ENCODE peak calls at places on chromosomes 5 and 9, in five cellular contexts. One of them, this sample, is unnamed.

GRCh38 chr9:99859395-99859980 is 37.8 kb downstream of the NR4A3 start:
- DNase-seq in T-helper 9 cell: no peak
- DNase-seq in stimulated activated CD4-positive, alpha-beta T cell treated with anti-CD3 and anti-CD28 coated beads, TNF-alpha, amount 100 ng/mL, for 4 hours: no peak
- DNase-seq in NCI-H510A: no peak
- DNase-seq in aorta: no peak
- DNase-seq in this sample: no peak

GRCh38 chr5:82265052-82265451 is 13.1 kb downstream of the RPS23 start:
- DNase-seq in T-helper 9 cell: no peak
- DNase-seq in stimulated activated CD4-positive, alpha-beta T cell treated with anti-CD3 and anti-CD28 coated beads, TNF-alpha, amount 100 ng/mL, for 4 hours: no peak
- DNase-seq in NCI-H510A: no peak
- DNase-seq in aorta: no peak
- DNase-seq in this sample: no peak

GRCh38 chr5:159504106-159504856 is 174.0 kb upstream of the IL12B start:
- DNase-seq in T-helper 9 cell: no peak
- DNase-seq in stimulated activated CD4-positive, alpha-beta T cell treated with anti-CD3 and anti-CD28 coated beads, TNF-alpha, amount 100 ng/mL, for 4 hours: no peak
- DNase-seq in NCI-H510A: no peak
- DNase-seq in aorta: no peak
- DNase-seq in this sample: no peak

GRCh38 chr9:129887210-129888084 is 52.2 kb downstream of the USP20 start:
- DNase-seq in T-helper 9 cell: peak
- DNase-seq in stimulated activated CD4-positive, alpha-beta T cell treated with anti-CD3 and anti-CD28 coated beads, TNF-alpha, amount 100 ng/mL, for 4 hours: no peak
- DNase-seq in NCI-H510A: no peak
- DNase-seq in aorta: peak
- DNase-seq in this sample: peak

GRCh38 chr9:22036866-22037626 is 27.9 kb upstream of the CDKN2B start:
- DNase-seq in T-helper 9 cell: no peak
- DNase-seq in stimulated activated CD4-positive, alpha-beta T cell treated with anti-CD3 and anti-CD28 coated beads, TNF-alpha, amount 100 ng/mL, for 4 hours: no peak
- DNase-seq in NCI-H510A: no peak
- DNase-seq in aorta: no peak
- DNase-seq in this sample: no peak

GRCh38 chr5:1662559-1663043 is 137.0 kb downstream of the MRPL36 start:
- DNase-seq in T-helper 9 cell: no peak
- DNase-seq in stimulated activated CD4-positive, alpha-beta T cell treated with anti-CD3 and anti-CD28 coated beads, TNF-alpha, amount 100 ng/mL, for 4 hours: no peak
- DNase-seq in NCI-H510A: no peak
- DNase-seq in aorta: no peak
- DNase-seq in this sample: no peak

GRCh38 chr5:72151169-72151568 is 43.9 kb downstream of the MAP1B start:
- DNase-seq in T-helper 9 cell: no peak
- DNase-seq in stimulated activated CD4-positive, alpha-beta T cell treated with anti-CD3 and anti-CD28 coated beads, TNF-alpha, amount 100 ng/mL, for 4 hours: no peak
- DNase-seq in NCI-H510A: no peak
- DNase-seq in aorta: no peak
- DNase-seq in this sample: no peak

GRCh38 chr9:81266674-81267073 is 422.7 kb downstream of the TLE1 start:
- DNase-seq in T-helper 9 cell: no peak
- DNase-seq in stimulated activated CD4-positive, alpha-beta T cell treated with anti-CD3 and anti-CD28 coated beads, TNF-alpha, amount 100 ng/mL, for 4 hours: no peak
- DNase-seq in NCI-H510A: no peak
- DNase-seq in aorta: no peak
- DNase-seq in this sample: no peak

GRCh38 chr9:71263451-71263850 is 142.0 kb upstream of the TRPM3 start:
- DNase-seq in T-helper 9 cell: no peak
- DNase-seq in stimulated activated CD4-positive, alpha-beta T cell treated with anti-CD3 and anti-CD28 coated beads, TNF-alpha, amount 100 ng/mL, for 4 hours: no peak
- DNase-seq in NCI-H510A: no peak
- DNase-seq in aorta: no peak
- DNase-seq in this sample: no peak

GRCh38 chr5:53733853-53734252 is 173.4 kb downstream of the NDUFS4 start:
- DNase-seq in T-helper 9 cell: no peak
- DNase-seq in stimulated activated CD4-positive, alpha-beta T cell treated with anti-CD3 and anti-CD28 coated beads, TNF-alpha, amount 100 ng/mL, for 4 hours: no peak
- DNase-seq in NCI-H510A: no peak
- DNase-seq in aorta: no peak
- DNase-seq in this sample: no peak

GRCh38 chr9:109315889-109316640 is 4.8 kb downstream of the EPB41L4B start:
- DNase-seq in T-helper 9 cell: no peak
- DNase-seq in stimulated activated CD4-positive, alpha-beta T cell treated with anti-CD3 and anti-CD28 coated beads, TNF-alpha, amount 100 ng/mL, for 4 hours: no peak
- DNase-seq in NCI-H510A: peak
- DNase-seq in aorta: peak
- DNase-seq in this sample: no peak

GRCh38 chr9:135080286-135081263 is 6.9 kb upstream of the OLFM1 start:
- DNase-seq in T-helper 9 cell: no peak
- DNase-seq in stimulated activated CD4-positive, alpha-beta T cell treated with anti-CD3 and anti-CD28 coated beads, TNF-alpha, amount 100 ng/mL, for 4 hours: no peak
- DNase-seq in NCI-H510A: no peak
- DNase-seq in aorta: no peak
- DNase-seq in this sample: no peak

GRCh38 chr5:179608131-179608581 is 15.3 kb downstream of the HNRNPH1 start:
- DNase-seq in T-helper 9 cell: peak
- DNase-seq in stimulated activated CD4-positive, alpha-beta T cell treated with anti-CD3 and anti-CD28 coated beads, TNF-alpha, amount 100 ng/mL, for 4 hours: no peak
- DNase-seq in NCI-H510A: no peak
- DNase-seq in aorta: no peak
- DNase-seq in this sample: no peak

GRCh38 chr9:89455356-89455824 is 42.5 kb downstream of the SEMA4D start:
- DNase-seq in T-helper 9 cell: no peak
- DNase-seq in stimulated activated CD4-positive, alpha-beta T cell treated with anti-CD3 and anti-CD28 coated beads, TNF-alpha, amount 100 ng/mL, for 4 hours: no peak
- DNase-seq in NCI-H510A: no peak
- DNase-seq in aorta: no peak
- DNase-seq in this sample: no peak

GRCh38 chr9:84773023-84773422 is 103.5 kb downstream of the NTRK2 start:
- DNase-seq in T-helper 9 cell: no peak
- DNase-seq in stimulated activated CD4-positive, alpha-beta T cell treated with anti-CD3 and anti-CD28 coated beads, TNF-alpha, amount 100 ng/mL, for 4 hours: no peak
- DNase-seq in NCI-H510A: no peak
- DNase-seq in aorta: no peak
- DNase-seq in this sample: no peak

GRCh38 chr5:143887901-143888648 is 76.1 kb downstream of the HMHB1 start:
- DNase-seq in T-helper 9 cell: no peak
- DNase-seq in stimulated activated CD4-positive, alpha-beta T cell treated with anti-CD3 and anti-CD28 coated beads, TNF-alpha, amount 100 ng/mL, for 4 hours: no peak
- DNase-seq in NCI-H510A: peak
- DNase-seq in aorta: no peak
- DNase-seq in this sample: no peak

GRCh38 chr5:113140837-113141661 is 164.5 kb downstream of the DCP2 start:
- DNase-seq in T-helper 9 cell: no peak
- DNase-seq in stimulated activated CD4-positive, alpha-beta T cell treated with anti-CD3 and anti-CD28 coated beads, TNF-alpha, amount 100 ng/mL, for 4 hours: no peak
- DNase-seq in NCI-H510A: no peak
- DNase-seq in aorta: no peak
- DNase-seq in this sample: no peak

GRCh38 chr9:89183146-89183545 is 4.5 kb upstream of the SHC3 start:
- DNase-seq in T-helper 9 cell: no peak
- DNase-seq in stimulated activated CD4-positive, alpha-beta T cell treated with anti-CD3 and anti-CD28 coated beads, TNF-alpha, amount 100 ng/mL, for 4 hours: no peak
- DNase-seq in NCI-H510A: no peak
- DNase-seq in aorta: no peak
- DNase-seq in this sample: no peak